ENCODE peak calls at places on chromosome 9, in seven cellular contexts. One of them, this sample, is unnamed.

GRCh38 chr9:96299823-96300222 is 2.2 kb downstream of the HSD17B3 start:
- DNase-seq in heart left ventricle: no peak
- DNase-seq in thyroid gland: no peak
- DNase-seq in kidney epithelial cell: peak
- DNase-seq in cardiac fibroblast: no peak
- DNase-seq in neural progenitor cell: no peak
- DNase-seq in breast epithelium: no peak
- DNase-seq in this sample: no peak

GRCh38 chr9:121821326-121821725 is 169.9 kb downstream of the DAB2IP start:
- DNase-seq in neural progenitor cell: no peak
- DNase-seq in thyroid gland: no peak
- DNase-seq in heart left ventricle: peak
- DNase-seq in kidney epithelial cell: no peak
- DNase-seq in cardiac fibroblast: no peak
- DNase-seq in breast epithelium: no peak
- DNase-seq in this sample: no peak

GRCh38 chr9:110615526-110615925 is 36.0 kb upstream of the SVEP1 start:
- DNase-seq in heart left ventricle: no peak
- DNase-seq in neural progenitor cell: no peak
- DNase-seq in kidney epithelial cell: no peak
- DNase-seq in cardiac fibroblast: peak
- DNase-seq in thyroid gland: no peak
- DNase-seq in breast epithelium: no peak
- DNase-seq in this sample: no peak

GRCh38 chr9:18526686-18527085 is 52.7 kb downstream of the ADAMTSL1 start:
- DNase-seq in heart left ventricle: no peak
- DNase-seq in kidney epithelial cell: no peak
- DNase-seq in breast epithelium: no peak
- DNase-seq in thyroid gland: no peak
- DNase-seq in cardiac fibroblast: no peak
- DNase-seq in neural progenitor cell: peak
- DNase-seq in this sample: no peak

GRCh38 chr9:69265891-69266290 is 59.1 kb upstream of the ENTREP1 start:
- DNase-seq in heart left ventricle: no peak
- DNase-seq in breast epithelium: no peak
- DNase-seq in cardiac fibroblast: peak
- DNase-seq in neural progenitor cell: no peak
- DNase-seq in kidney epithelial cell: no peak
- DNase-seq in thyroid gland: no peak
- DNase-seq in this sample: no peak

GRCh38 chr9:112180387-112180881 is 5.3 kb upstream of the SUSD1 start:
- DNase-seq in heart left ventricle: no peak
- DNase-seq in kidney epithelial cell: no peak
- DNase-seq in breast epithelium: no peak
- DNase-seq in thyroid gland: no peak
- DNase-seq in cardiac fibroblast: no peak
- DNase-seq in neural progenitor cell: no peak
- DNase-seq in this sample: no peak

GRCh38 chr9:87648606-87649005 is 77.3 kb upstream of the CTSL start:
- DNase-seq in cardiac fibroblast: no peak
- DNase-seq in kidney epithelial cell: no peak
- DNase-seq in heart left ventricle: no peak
- DNase-seq in neural progenitor cell: no peak
- DNase-seq in breast epithelium: no peak
- DNase-seq in thyroid gland: no peak
- DNase-seq in this sample: no peak

GRCh38 chr9:104300125-104300524 is 203.9 kb upstream of the OR13F1 start:
- DNase-seq in thyroid gland: peak
- DNase-seq in breast epithelium: no peak
- DNase-seq in neural progenitor cell: no peak
- DNase-seq in cardiac fibroblast: no peak
- DNase-seq in kidney epithelial cell: no peak
- DNase-seq in heart left ventricle: no peak
- DNase-seq in this sample: no peak

GRCh38 chr9:32161209-32161608 is 223.2 kb upstream of the ACO1 start:
- DNase-seq in cardiac fibroblast: no peak
- DNase-seq in neural progenitor cell: no peak
- DNase-seq in heart left ventricle: no peak
- DNase-seq in kidney epithelial cell: no peak
- DNase-seq in thyroid gland: no peak
- DNase-seq in breast epithelium: no peak
- DNase-seq in this sample: no peak

GRCh38 chr9:126147186-126147585 is 179.4 kb upstream of the MVB12B start:
- DNase-seq in cardiac fibroblast: no peak
- DNase-seq in neural progenitor cell: no peak
- DNase-seq in thyroid gland: no peak
- DNase-seq in kidney epithelial cell: no peak
- DNase-seq in breast epithelium: no peak
- DNase-seq in heart left ventricle: no peak
- DNase-seq in this sample: no peak

GRCh38 chr9:134384811-134385479 is 58.7 kb downstream of the RXRA start:
- DNase-seq in heart left ventricle: no peak
- DNase-seq in kidney epithelial cell: no peak
- DNase-seq in cardiac fibroblast: no peak
- DNase-seq in breast epithelium: no peak
- DNase-seq in thyroid gland: no peak
- DNase-seq in neural progenitor cell: peak
- DNase-seq in this sample: no peak

GRCh38 chr9:69168709-69169217 is 5.3 kb upstream of the TJP2 start:
- DNase-seq in cardiac fibroblast: peak
- DNase-seq in neural progenitor cell: no peak
- DNase-seq in kidney epithelial cell: no peak
- DNase-seq in heart left ventricle: no peak
- DNase-seq in breast epithelium: peak
- DNase-seq in thyroid gland: peak
- DNase-seq in this sample: no peak

GRCh38 chr9:99140685-99141314 is 35.9 kb downstream of the TGFBR1 start:
- DNase-seq in cardiac fibroblast: peak
- DNase-seq in kidney epithelial cell: peak
- DNase-seq in thyroid gland: peak
- DNase-seq in neural progenitor cell: peak
- DNase-seq in heart left ventricle: no peak
- DNase-seq in breast epithelium: no peak
- DNase-seq in this sample: no peak

GRCh38 chr9:137797206-137798120 is 80.1 kb upstream of the CACNA1B start:
- DNase-seq in cardiac fibroblast: no peak
- DNase-seq in heart left ventricle: no peak
- DNase-seq in breast epithelium: no peak
- DNase-seq in thyroid gland: peak
- DNase-seq in kidney epithelial cell: no peak
- DNase-seq in neural progenitor cell: no peak
- DNase-seq in this sample: no peak

GRCh38 chr9:81759680-81760215 is 70.4 kb upstream of the TLE1 start:
- DNase-seq in neural progenitor cell: no peak
- DNase-seq in cardiac fibroblast: peak
- DNase-seq in kidney epithelial cell: peak
- DNase-seq in thyroid gland: no peak
- DNase-seq in breast epithelium: no peak
- DNase-seq in heart left ventricle: no peak
- DNase-seq in this sample: no peak

GRCh38 chr9:125472926-125473701 is 211.5 kb downstream of the GAPVD1 start:
- DNase-seq in neural progenitor cell: peak
- DNase-seq in breast epithelium: no peak
- DNase-seq in kidney epithelial cell: no peak
- DNase-seq in thyroid gland: peak
- DNase-seq in cardiac fibroblast: peak
- DNase-seq in heart left ventricle: no peak
- DNase-seq in this sample: no peak

GRCh38 chr9:111853450-111853827 is 43.2 kb upstream of the UGCG start:
- DNase-seq in breast epithelium: no peak
- DNase-seq in neural progenitor cell: no peak
- DNase-seq in thyroid gland: no peak
- DNase-seq in kidney epithelial cell: no peak
- DNase-seq in heart left ventricle: no peak
- DNase-seq in cardiac fibroblast: no peak
- DNase-seq in this sample: no peak

GRCh38 chr9:37935106-37935505 is 31.2 kb upstream of the SLC25A51 start:
- DNase-seq in kidney epithelial cell: no peak
- DNase-seq in breast epithelium: no peak
- DNase-seq in cardiac fibroblast: no peak
- DNase-seq in heart left ventricle: peak
- DNase-seq in neural progenitor cell: no peak
- DNase-seq in thyroid gland: no peak
- DNase-seq in this sample: no peak

GRCh38 chr9:21554813-21555212 is 72.7 kb upstream of the IFNE start:
- DNase-seq in cardiac fibroblast: no peak
- DNase-seq in breast epithelium: no peak
- DNase-seq in thyroid gland: no peak
- DNase-seq in neural progenitor cell: no peak
- DNase-seq in heart left ventricle: no peak
- DNase-seq in kidney epithelial cell: no peak
- DNase-seq in this sample: no peak

GRCh38 chr9:27154923-27155322 is 45.9 kb downstream of the TEK start:
- DNase-seq in breast epithelium: no peak
- DNase-seq in neural progenitor cell: no peak
- DNase-seq in thyroid gland: peak
- DNase-seq in heart left ventricle: no peak
- DNase-seq in cardiac fibroblast: peak
- DNase-seq in kidney epithelial cell: peak
- DNase-seq in this sample: peak

GRCh38 chr9:133712221-133713100 is 25.7 kb downstream of the SARDH start:
- DNase-seq in cardiac fibroblast: no peak
- DNase-seq in breast epithelium: no peak
- DNase-seq in kidney epithelial cell: no peak
- DNase-seq in thyroid gland: no peak
- DNase-seq in neural progenitor cell: no peak
- DNase-seq in heart left ventricle: peak
- DNase-seq in this sample: no peak

DNA sequence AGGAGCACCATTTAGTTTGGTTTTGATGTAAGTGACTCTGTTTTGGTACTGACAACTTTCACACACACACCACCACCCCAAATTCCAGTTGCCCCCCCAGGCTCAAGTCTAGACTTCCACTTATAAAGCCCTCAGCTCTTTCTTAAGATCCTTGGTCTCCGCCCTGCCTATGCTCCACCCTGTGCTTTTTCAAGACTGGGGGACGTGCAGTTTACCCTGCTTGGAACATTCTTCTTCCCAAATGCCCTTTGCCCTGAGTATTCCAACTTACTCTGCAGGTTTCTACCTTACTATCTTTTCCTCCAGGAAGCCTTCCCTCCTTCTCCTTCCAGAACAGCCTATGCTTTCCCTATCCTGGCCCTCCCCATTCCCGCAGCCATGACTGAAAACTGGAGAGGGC is 1.5 kb upstream of the TRIM14 start:
- DNase-seq in thyroid gland: no peak
- DNase-seq in cardiac fibroblast: no peak
- DNase-seq in heart left ventricle: no peak
- DNase-seq in breast epithelium: no peak
- DNase-seq in kidney epithelial cell: no peak
- DNase-seq in neural progenitor cell: no peak
- DNase-seq in this sample: no peak
- H3K4me3 ChIP-seq in thyroid gland: no peak
- H3K4me3 ChIP-seq in cardiac fibroblast: no peak
- H3K4me3 ChIP-seq in heart left ventricle: no peak
- H3K4me3 ChIP-seq in breast epithelium: no peak
- H3K4me3 ChIP-seq in kidney epithelial cell: no peak
- H3K4me3 ChIP-seq in neural progenitor cell: no peak
- H3K4me3 ChIP-seq in this sample: no peak

GRCh38 chr9:73081979-73082657 is 69.5 kb upstream of the ANXA1 start:
- DNase-seq in neural progenitor cell: peak
- DNase-seq in breast epithelium: no peak
- DNase-seq in heart left ventricle: no peak
- DNase-seq in cardiac fibroblast: peak
- DNase-seq in thyroid gland: no peak
- DNase-seq in kidney epithelial cell: no peak
- DNase-seq in this sample: no peak

GRCh38 chr9:73083519-73083918 is 68.1 kb upstream of the ANXA1 start:
- DNase-seq in thyroid gland: no peak
- DNase-seq in cardiac fibroblast: no peak
- DNase-seq in kidney epithelial cell: no peak
- DNase-seq in heart left ventricle: no peak
- DNase-seq in neural progenitor cell: no peak
- DNase-seq in breast epithelium: no peak
- DNase-seq in this sample: no peak

GRCh38 chr9:73077625-73078030 is 74.0 kb upstream of the ANXA1 start:
- DNase-seq in neural progenitor cell: no peak
- DNase-seq in heart left ventricle: no peak
- DNase-seq in breast epithelium: no peak
- DNase-seq in cardiac fibroblast: no peak
- DNase-seq in kidney epithelial cell: no peak
- DNase-seq in thyroid gland: no peak
- DNase-seq in this sample: no peak

GRCh38 chr9:73080110-73080683 is 71.5 kb upstream of the ANXA1 start:
- DNase-seq in kidney epithelial cell: no peak
- DNase-seq in cardiac fibroblast: no peak
- DNase-seq in heart left ventricle: no peak
- DNase-seq in neural progenitor cell: peak
- DNase-seq in breast epithelium: no peak
- DNase-seq in thyroid gland: no peak
- DNase-seq in this sample: no peak

GRCh38 chr9:73079326-73079725 is 72.3 kb upstream of the ANXA1 start:
- DNase-seq in breast epithelium: no peak
- DNase-seq in kidney epithelial cell: no peak
- DNase-seq in neural progenitor cell: no peak
- DNase-seq in cardiac fibroblast: no peak
- DNase-seq in heart left ventricle: no peak
- DNase-seq in thyroid gland: no peak
- DNase-seq in this sample: no peak
- TF ChIP-seq CTCF in breast epithelium: no peak
- TF ChIP-seq CTCF in kidney epithelial cell: no peak
- TF ChIP-seq CTCF in neural progenitor cell: peak
- TF ChIP-seq CTCF in cardiac fibroblast: no peak
- TF ChIP-seq CTCF in heart left ventricle: no peak
- TF ChIP-seq CTCF in thyroid gland: no peak
- TF ChIP-seq CTCF in this sample: peak

GRCh38 chr9:130204341-130204740 is 32.1 kb downstream of the NCS1 start:
- DNase-seq in kidney epithelial cell: no peak
- DNase-seq in neural progenitor cell: no peak
- DNase-seq in cardiac fibroblast: no peak
- DNase-seq in heart left ventricle: no peak
- DNase-seq in thyroid gland: no peak
- DNase-seq in breast epithelium: no peak
- DNase-seq in this sample: no peak

GRCh38 chr9:130206579-130206978 is 34.4 kb downstream of the NCS1 start:
- DNase-seq in thyroid gland: no peak
- DNase-seq in neural progenitor cell: no peak
- DNase-seq in heart left ventricle: no peak
- DNase-seq in cardiac fibroblast: no peak
- DNase-seq in kidney epithelial cell: no peak
- DNase-seq in breast epithelium: no peak
- DNase-seq in this sample: no peak

GRCh38 chr9:130204981-130205380 is 32.8 kb downstream of the NCS1 start:
- DNase-seq in thyroid gland: peak
- DNase-seq in kidney epithelial cell: no peak
- DNase-seq in breast epithelium: no peak
- DNase-seq in neural progenitor cell: no peak
- DNase-seq in cardiac fibroblast: no peak
- DNase-seq in heart left ventricle: no peak
- DNase-seq in this sample: no peak

GRCh38 chr9:130207241-130207992 is 35.2 kb downstream of the NCS1 start:
- DNase-seq in kidney epithelial cell: no peak
- DNase-seq in heart left ventricle: no peak
- DNase-seq in thyroid gland: no peak
- DNase-seq in cardiac fibroblast: no peak
- DNase-seq in breast epithelium: no peak
- DNase-seq in neural progenitor cell: no peak
- DNase-seq in this sample: no peak

GRCh38 chr9:130205912-130206311 is 33.7 kb downstream of the NCS1 start:
- DNase-seq in breast epithelium: no peak
- DNase-seq in neural progenitor cell: no peak
- DNase-seq in thyroid gland: no peak
- DNase-seq in kidney epithelial cell: no peak
- DNase-seq in cardiac fibroblast: no peak
- DNase-seq in heart left ventricle: no peak
- DNase-seq in this sample: no peak
- H3K4me3 ChIP-seq in breast epithelium: no peak
- H3K4me3 ChIP-seq in neural progenitor cell: no peak
- H3K4me3 ChIP-seq in thyroid gland: no peak
- H3K4me3 ChIP-seq in kidney epithelial cell: no peak
- H3K4me3 ChIP-seq in cardiac fibroblast: no peak
- H3K4me3 ChIP-seq in heart left ventricle: no peak
- H3K4me3 ChIP-seq in this sample: no peak

GRCh38 chr9:34994429-34995287 is 5.1 kb downstream of the DNAJB5 start:
- DNase-seq in breast epithelium: no peak
- DNase-seq in neural progenitor cell: peak
- DNase-seq in heart left ventricle: no peak
- DNase-seq in kidney epithelial cell: no peak
- DNase-seq in thyroid gland: peak
- DNase-seq in cardiac fibroblast: peak
- DNase-seq in this sample: no peak
- TF ChIP-seq CTCF in breast epithelium: peak
- TF ChIP-seq CTCF in neural progenitor cell: peak
- TF ChIP-seq CTCF in heart left ventricle: peak
- TF ChIP-seq CTCF in kidney epithelial cell: peak
- TF ChIP-seq CTCF in thyroid gland: no peak
- TF ChIP-seq CTCF in cardiac fibroblast: peak
- TF ChIP-seq CTCF in this sample: peak

This sample was measured in epithelial cell of proximal tubule.